ENCODE peak calls at places on chromosomes 16 and 17, in nine cellular contexts. U, O, P, J, T, Y, F, E and S are unnamed samples.

GRCh38 chr17:33218657-33219298 is 74.3 kb downstream of the ASIC2 start:
- DNase-seq in O (no peak), P (no peak), Y (no peak), E (no peak), T (no peak), J (no peak), F (no peak), U (no peak), S (no peak)

GRCh38 chr16:1408171-1408837 is 6.2 kb downstream of the UNKL start:
- DNase-seq in O (peak; percentile 97), E (peak; percentile 98), Y (peak; percentile 38), P (peak; percentile 88), U (peak; percentile 95), F (peak; percentile 91), T (peak; percentile 40), J (peak; percentile 95), S (peak; percentile 96)

GRCh38 chr17:8896641-8897635 is 29.5 kb upstream of the PIK3R6 start:
- DNase-seq in Y (no peak), U (peak; percentile 11), P (no peak), F (no peak), E (no peak), J (no peak), T (no peak), O (no peak), S (no peak)

GRCh38 chr17:15194859-15195277 is 70.3 kb downstream of the PMP22 start:
- DNase-seq in O (no peak), F (no peak), E (no peak), U (no peak), P (no peak), T (no peak), Y (no peak), J (no peak), S (no peak)

GRCh38 chr17:3963214-3964201 is 729 bp downstream of the ATP2A3 start:
- DNase-seq in P (no peak), T (no peak), U (peak; percentile 51), F (peak; percentile 64), J (no peak), E (no peak), Y (no peak), O (no peak), S (peak; percentile 73)

GRCh38 chr16:47213761-47214440 is 70.2 kb upstream of the NETO2 start:
- DNase-seq in J (no peak), P (no peak), O (no peak), T (no peak), F (no peak), E (no peak), Y (no peak), U (no peak), S (no peak)

GRCh38 chr16:71440669-71441347 is 1.0 kb downstream of the TLE7 start:
- DNase-seq in T (no peak), F (no peak), E (no peak), Y (peak; percentile 39), J (no peak), U (no peak), O (no peak), P (no peak), S (no peak)

GRCh38 chr17:7141824-7142223 is 27.2 kb upstream of the ASGR2 start:
- DNase-seq in P (no peak), J (no peak), O (no peak), E (no peak), U (peak; percentile 50), Y (no peak), F (peak; percentile 70), T (no peak), S (peak; percentile 73)

GRCh38 chr17:151886-152859 is 14.8 kb downstream of the SCGB1C2 start:
- DNase-seq in J (no peak), O (peak; percentile 8), Y (no peak), P (peak; percentile 33), E (peak; percentile 72), F (no peak), U (no peak), T (no peak), S (no peak)

GRCh38 chr17:7156342-7156940 is 22.7 kb downstream of the ASGR1 start:
- DNase-seq in P (no peak), O (no peak), T (no peak), Y (no peak), J (no peak), F (no peak), U (no peak), E (no peak), S (no peak)

GRCh38 chr17:39668141-39668924 is at the start of gene PNMT:
- DNase-seq in T (no peak), O (peak; percentile 67), U (peak; percentile 83), P (peak; percentile 78), F (peak; percentile 67), E (no peak), J (peak; percentile 63), Y (no peak), S (peak; percentile 81)
- TF ChIP-seq POLR2A in T (no peak), O (no peak), U (no peak), P (no peak), F (no peak), E (no peak), J (no peak), Y (no peak), S (no peak)

GRCh38 chr17:39670746-39671145 is 2.5 kb downstream of the PNMT start:
- DNase-seq in O (no peak), T (no peak), U (no peak), E (no peak), Y (no peak), F (no peak), P (no peak), J (no peak), S (no peak)

GRCh38 chr17:39673335-39674081 is 5.3 kb downstream of the PNMT start:
- DNase-seq in T (no peak), F (no peak), U (no peak), J (no peak), Y (no peak), E (no peak), P (no peak), O (no peak), S (no peak)

GRCh38 chr17:39672522-39673334 is 4.5 kb downstream of the PNMT start:
- DNase-seq in O (no peak), T (no peak), P (no peak), U (no peak), Y (no peak), E (no peak), J (no peak), F (no peak), S (no peak)

GRCh38 chr17:39669897-39670735 is 1.9 kb downstream of the PNMT start:
- DNase-seq in F (no peak), P (no peak), Y (no peak), U (no peak), O (no peak), J (no peak), E (no peak), T (no peak), S (no peak)

DNA sequence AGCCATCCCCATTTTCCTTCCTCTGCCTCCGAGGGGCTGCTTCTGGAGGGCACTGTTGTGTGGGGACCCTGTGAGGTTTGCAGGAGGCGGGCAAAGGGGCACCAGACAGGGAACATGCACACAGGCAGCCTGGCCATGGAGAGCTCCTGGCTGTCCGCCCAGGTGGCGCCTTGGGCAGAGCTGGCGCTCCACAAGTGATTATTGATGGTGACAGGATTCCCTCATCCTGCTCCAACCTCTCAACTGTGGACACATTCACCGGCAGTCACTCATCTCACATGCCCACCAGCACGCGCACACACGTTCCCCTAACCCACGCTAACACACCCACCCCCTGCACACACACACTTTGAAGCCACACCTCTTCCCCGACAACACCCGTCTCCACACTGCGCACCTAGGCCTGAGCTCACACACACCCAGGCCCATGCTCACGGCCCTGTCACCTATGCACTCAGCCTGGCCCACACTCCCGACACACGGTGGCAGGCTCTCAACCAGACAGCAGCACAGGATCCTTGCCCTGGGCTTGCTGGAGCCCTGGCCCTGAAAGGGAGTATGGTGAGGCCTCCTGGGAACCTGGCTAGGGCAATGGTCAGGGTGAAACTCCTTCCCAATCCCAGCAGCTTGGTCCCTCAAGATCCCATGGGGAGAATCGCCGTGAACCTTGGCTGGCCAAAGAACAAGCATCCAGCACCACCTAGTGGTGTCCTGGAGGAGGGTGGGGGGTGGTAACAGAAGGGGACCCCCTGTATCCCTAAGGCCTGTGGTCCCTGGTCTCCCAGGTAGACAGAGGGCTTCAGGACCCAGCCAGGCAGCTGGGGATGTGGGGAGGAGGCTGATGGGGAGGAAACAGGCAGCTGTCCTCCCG is 3.6 kb downstream of the PNMT start:
- DNase-seq in J (no peak), P (peak; percentile 61), U (peak; percentile 57), E (no peak), F (no peak), Y (no peak), O (no peak), T (no peak), S (peak; percentile 67)
- TF ChIP-seq EP300 in J (no peak), P (no peak), U (no peak), E (no peak), F (no peak), Y (no peak), O (no peak), T (no peak), S (no peak)

GRCh38 chr16:31200821-31201510 is 1.6 kb downstream of the PYCARD start:
- DNase-seq in J (no peak), F (peak; percentile 37), U (no peak), P (peak; percentile 49), Y (no peak), O (no peak), E (no peak), T (no peak), S (no peak)

GRCh38 chr16:31204871-31205666 is 2.5 kb upstream of the PYCARD start:
- DNase-seq in F (no peak), O (no peak), T (no peak), E (no peak), Y (no peak), J (no peak), U (no peak), P (no peak), S (no peak)

GRCh38 chr16:31201511-31202401 is 804 bp downstream of the PYCARD start:
- DNase-seq in T (no peak), F (peak; percentile 42), Y (no peak), J (no peak), P (no peak), O (peak; percentile 52), E (no peak), U (peak; percentile 47), S (peak; percentile 85)

GRCh38 chr16:31199430-31200041 is 3.0 kb downstream of the PYCARD start:
- DNase-seq in Y (no peak), J (no peak), P (no peak), T (no peak), F (no peak), U (no peak), E (no peak), O (no peak), S (no peak)

GRCh38 chr16:31202402-31203385 is at the start of gene PYCARD:
- DNase-seq in P (peak; percentile 35), E (no peak), J (peak; percentile 19), U (peak; percentile 45), O (peak; percentile 62), Y (no peak), T (no peak), F (peak; percentile 81), S (peak; percentile 82)
- TF ChIP-seq POLR2A in P (peak; percentile 51), E (no peak), J (no peak), U (no peak), O (no peak), Y (peak; percentile 12), T (peak; percentile 76), F (no peak), S (peak; percentile 56)

DNA sequence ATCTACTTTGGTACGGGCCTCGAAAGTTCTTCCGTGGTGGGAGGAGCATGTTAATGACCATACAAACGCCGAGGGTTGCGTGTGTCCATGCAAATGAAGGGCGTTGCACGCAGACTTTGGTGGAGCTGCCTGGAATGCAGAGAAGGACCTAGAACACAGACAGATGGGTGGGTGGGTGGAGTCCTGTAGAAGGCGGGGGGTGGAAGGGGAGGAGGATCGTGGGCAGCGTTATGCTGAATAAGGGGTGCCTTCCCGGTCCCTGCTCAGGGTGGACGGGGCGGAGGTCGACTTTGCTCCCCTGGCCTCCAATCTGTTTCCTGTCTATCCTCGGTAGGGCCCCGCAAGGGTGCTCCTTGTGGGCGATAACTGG is 795 bp upstream of the PAQR4 start:
- DNase-seq in J (no peak), O (no peak), E (no peak), F (no peak), U (no peak), Y (no peak), T (no peak), P (no peak), S (peak; percentile 42)
- TF ChIP-seq EP300 in J (no peak), O (no peak), E (no peak), F (no peak), U (no peak), Y (no peak), T (no peak), P (no peak), S (no peak)